ENCODE peak calls at places on chromosomes 11 and 22, in six cellular contexts. One of them, this sample, is unnamed.

GRCh38 chr11:104916442-104916841 is 18.2 kb upstream of the CASP12 start:
- DNase-seq in ovary: no peak
- DNase-seq in RWPE1: no peak
- DNase-seq in Panc1: no peak
- DNase-seq in GM13976: no peak
- DNase-seq in BJ: no peak
- DNase-seq in this sample: no peak

GRCh38 chr11:134592391-134592990 is 180.4 kb upstream of the B3GAT1 start:
- DNase-seq in ovary: no peak
- DNase-seq in RWPE1: no peak
- DNase-seq in Panc1: peak
- DNase-seq in GM13976: peak
- DNase-seq in BJ: no peak
- DNase-seq in this sample: peak

GRCh38 chr11:134173296-134173695 is 50.5 kb downstream of the NCAPD3 start:
- DNase-seq in ovary: no peak
- DNase-seq in RWPE1: no peak
- DNase-seq in Panc1: no peak
- DNase-seq in GM13976: no peak
- DNase-seq in BJ: no peak
- DNase-seq in this sample: no peak

GRCh38 chr11:72102631-72102945 is 509 bp downstream of the LAMTOR1 start:
- DNase-seq in ovary: no peak
- DNase-seq in RWPE1: no peak
- DNase-seq in Panc1: no peak
- DNase-seq in GM13976: no peak
- DNase-seq in BJ: no peak
- DNase-seq in this sample: no peak

GRCh38 chr11:130737866-130738431 is 178.3 kb downstream of the SNX19 start:
- DNase-seq in ovary: peak
- DNase-seq in RWPE1: no peak
- DNase-seq in Panc1: no peak
- DNase-seq in GM13976: no peak
- DNase-seq in BJ: peak
- DNase-seq in this sample: no peak

GRCh38 chr11:93766504-93766903 is 17.6 kb upstream of the MED17 start:
- DNase-seq in ovary: no peak
- DNase-seq in RWPE1: no peak
- DNase-seq in Panc1: no peak
- DNase-seq in GM13976: no peak
- DNase-seq in BJ: no peak
- DNase-seq in this sample: no peak

GRCh38 chr11:93605638-93606037 is 55.8 kb upstream of the CEP295 start:
- DNase-seq in ovary: no peak
- DNase-seq in RWPE1: no peak
- DNase-seq in Panc1: no peak
- DNase-seq in GM13976: no peak
- DNase-seq in BJ: no peak
- DNase-seq in this sample: no peak

GRCh38 chr22:26556904-26557303 is 33.0 kb downstream of the TPST2 start:
- DNase-seq in ovary: no peak
- DNase-seq in RWPE1: no peak
- DNase-seq in Panc1: no peak
- DNase-seq in GM13976: no peak
- DNase-seq in BJ: no peak
- DNase-seq in this sample: no peak

GRCh38 chr11:57885298-57886035 is 123.9 kb downstream of the CTNND1 start:
- DNase-seq in ovary: no peak
- DNase-seq in RWPE1: peak
- DNase-seq in Panc1: no peak
- DNase-seq in GM13976: no peak
- DNase-seq in BJ: no peak
- DNase-seq in this sample: peak

GRCh38 chr22:26648761-26649363 is 8.5 kb upstream of the MIAT start:
- DNase-seq in ovary: no peak
- DNase-seq in RWPE1: no peak
- DNase-seq in Panc1: no peak
- DNase-seq in GM13976: no peak
- DNase-seq in BJ: no peak
- DNase-seq in this sample: peak

GRCh38 chr11:64546176-64546575 is 44.8 kb upstream of the SLC22A12 start:
- DNase-seq in ovary: no peak
- DNase-seq in RWPE1: no peak
- DNase-seq in Panc1: no peak
- DNase-seq in GM13976: no peak
- DNase-seq in BJ: no peak
- DNase-seq in this sample: no peak

GRCh38 chr11:134098566-134099184 is 29.8 kb downstream of the JAM3 start:
- DNase-seq in ovary: no peak
- DNase-seq in RWPE1: peak
- DNase-seq in Panc1: peak
- DNase-seq in GM13976: peak
- DNase-seq in BJ: no peak
- DNase-seq in this sample: peak

DNA sequence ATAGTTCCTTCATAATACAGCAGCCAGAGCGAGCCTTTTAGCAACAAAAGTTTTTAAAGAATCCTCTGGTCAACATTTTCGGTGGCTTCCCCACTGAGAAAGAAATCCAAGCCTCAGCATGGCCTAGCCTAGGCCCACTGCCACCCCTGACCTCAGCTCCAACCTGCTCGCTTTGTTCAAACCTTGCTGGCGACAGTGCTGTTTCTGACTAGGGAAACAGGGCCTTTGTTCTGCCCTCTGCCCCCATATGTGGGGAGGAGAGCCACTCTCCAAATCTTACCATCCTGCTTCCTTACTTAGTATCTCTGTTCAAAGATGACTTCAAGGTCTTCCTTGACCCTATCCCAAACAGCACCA is 95.8 kb downstream of the CCDC83 start:
- DNase-seq in ovary: no peak
- DNase-seq in RWPE1: no peak
- DNase-seq in Panc1: no peak
- DNase-seq in GM13976: no peak
- DNase-seq in BJ: no peak
- DNase-seq in this sample: no peak
- TF ChIP-seq CTCF in ovary: no peak
- TF ChIP-seq CTCF in RWPE1: no peak
- TF ChIP-seq CTCF in Panc1: no peak
- TF ChIP-seq CTCF in GM13976: no peak
- TF ChIP-seq CTCF in BJ: no peak
- TF ChIP-seq CTCF in this sample: no peak

GRCh38 chr11:108128772-108129171 is 7.4 kb downstream of the ACAT1 start:
- DNase-seq in ovary: no peak
- DNase-seq in RWPE1: no peak
- DNase-seq in Panc1: no peak
- DNase-seq in GM13976: no peak
- DNase-seq in BJ: no peak
- DNase-seq in this sample: no peak

GRCh38 chr11:108137212-108137611 is 15.8 kb downstream of the ACAT1 start:
- DNase-seq in ovary: no peak
- DNase-seq in RWPE1: no peak
- DNase-seq in Panc1: no peak
- DNase-seq in GM13976: no peak
- DNase-seq in BJ: no peak
- DNase-seq in this sample: no peak

GRCh38 chr11:108135845-108136599 is 14.7 kb downstream of the ACAT1 start:
- DNase-seq in ovary: no peak
- DNase-seq in RWPE1: no peak
- DNase-seq in Panc1: no peak
- DNase-seq in GM13976: peak
- DNase-seq in BJ: no peak
- DNase-seq in this sample: peak

GRCh38 chr11:108131993-108132392 is 10.6 kb downstream of the ACAT1 start:
- DNase-seq in ovary: no peak
- DNase-seq in RWPE1: no peak
- DNase-seq in Panc1: no peak
- DNase-seq in GM13976: no peak
- DNase-seq in BJ: no peak
- DNase-seq in this sample: no peak
- TF ChIP-seq CTCF in ovary: no peak
- TF ChIP-seq CTCF in RWPE1: no peak
- TF ChIP-seq CTCF in Panc1: no peak
- TF ChIP-seq CTCF in GM13976: no peak
- TF ChIP-seq CTCF in BJ: no peak
- TF ChIP-seq CTCF in this sample: no peak

GRCh38 chr11:111395749-111396148 is 16.7 kb upstream of the POU2AF1 start:
- DNase-seq in ovary: no peak
- DNase-seq in RWPE1: no peak
- DNase-seq in Panc1: no peak
- DNase-seq in GM13976: no peak
- DNase-seq in BJ: no peak
- DNase-seq in this sample: peak

GRCh38 chr11:111403021-111403725 is 24.1 kb upstream of the POU2AF1 start:
- DNase-seq in ovary: no peak
- DNase-seq in RWPE1: no peak
- DNase-seq in Panc1: no peak
- DNase-seq in GM13976: no peak
- DNase-seq in BJ: no peak
- DNase-seq in this sample: no peak

GRCh38 chr11:111402411-111402810 is 23.3 kb upstream of the POU2AF1 start:
- DNase-seq in ovary: no peak
- DNase-seq in RWPE1: no peak
- DNase-seq in Panc1: no peak
- DNase-seq in GM13976: no peak
- DNase-seq in BJ: no peak
- DNase-seq in this sample: no peak

GRCh38 chr11:111400595-111400994 is 21.5 kb upstream of the POU2AF1 start:
- DNase-seq in ovary: no peak
- DNase-seq in RWPE1: no peak
- DNase-seq in Panc1: no peak
- DNase-seq in GM13976: no peak
- DNase-seq in BJ: no peak
- DNase-seq in this sample: peak

GRCh38 chr11:111399187-111400031 is 20.3 kb upstream of the POU2AF1 start:
- DNase-seq in ovary: no peak
- DNase-seq in RWPE1: no peak
- DNase-seq in Panc1: no peak
- DNase-seq in GM13976: no peak
- DNase-seq in BJ: no peak
- DNase-seq in this sample: peak
- TF ChIP-seq CTCF in ovary: no peak
- TF ChIP-seq CTCF in RWPE1: no peak
- TF ChIP-seq CTCF in Panc1: no peak
- TF ChIP-seq CTCF in GM13976: peak
- TF ChIP-seq CTCF in BJ: no peak
- TF ChIP-seq CTCF in this sample: peak

GRCh38 chr11:95322546-95322945 is 91.5 kb upstream of the SESN3 start:
- DNase-seq in ovary: no peak
- DNase-seq in RWPE1: no peak
- DNase-seq in Panc1: no peak
- DNase-seq in GM13976: no peak
- DNase-seq in BJ: no peak
- DNase-seq in this sample: no peak

GRCh38 chr11:95318459-95318858 is 87.5 kb upstream of the SESN3 start:
- DNase-seq in ovary: no peak
- DNase-seq in RWPE1: no peak
- DNase-seq in Panc1: no peak
- DNase-seq in GM13976: no peak
- DNase-seq in BJ: no peak
- DNase-seq in this sample: no peak
- TF ChIP-seq CTCF in ovary: no peak
- TF ChIP-seq CTCF in RWPE1: no peak
- TF ChIP-seq CTCF in Panc1: no peak
- TF ChIP-seq CTCF in GM13976: no peak
- TF ChIP-seq CTCF in BJ: no peak
- TF ChIP-seq CTCF in this sample: no peak